ENCODE peak calls at places on chromosomes 13 and 19, in nine cellular contexts. A is CD4-positive, CD25-positive, alpha-beta regulatory T cell; Q is adrenal gland; M is thyroid gland; C is GM23338; H is PC-3; O is A549; X is tibial nerve; T is GM23248. N is an unnamed sample. For H3K4me1, the result is how much of the 10 kb centered on the place peaks cover.

GRCh38 chr13:73060251-73061160 is 1.7 kb downstream of the KLF5 start:
- DNase-seq in A (no peak), Q (no peak), M (peak), C (no peak), H (peak), O (no peak), X (no peak), T (peak), N (no peak)

GRCh38 chr13:73585236-73585635 is 526.4 kb downstream of the KLF5 start:
- DNase-seq in A (no peak), Q (no peak), M (no peak), C (no peak), H (no peak), O (no peak), X (no peak), T (no peak), N (no peak)

GRCh38 chr19:23698711-23699520 is 11.9 kb upstream of the ZNF675 start:
- DNase-seq in A (no peak), Q (no peak), M (peak), C (peak), H (peak), O (no peak), X (no peak), T (peak), N (no peak)

GRCh38 chr13:29677627-29678026 is 82.1 kb upstream of the SLC7A1 start:
- DNase-seq in A (no peak), Q (no peak), M (no peak), C (no peak), H (no peak), O (no peak), X (no peak), T (no peak), N (no peak)

GRCh38 chr13:111323549-111323948 is 3.1 kb downstream of the TEX29 start:
- DNase-seq in A (no peak), Q (no peak), M (no peak), C (no peak), H (no peak), O (no peak), X (no peak), T (no peak), N (no peak)

GRCh38 chr19:51326216-51327065 is 15.0 kb downstream of the IGLON5 start:
- DNase-seq in A (no peak), Q (no peak), M (no peak), C (no peak), H (no peak), O (no peak), X (no peak), T (no peak), N (no peak)

GRCh38 chr13:38477676-38478075 is 128.0 kb downstream of the UFM1 start:
- DNase-seq in A (no peak), Q (no peak), M (no peak), C (no peak), H (no peak), O (no peak), X (no peak), T (no peak), N (no peak)

GRCh38 chr13:45364876-45365557 is 24.0 kb upstream of the TPT1 start:
- DNase-seq in A (no peak), Q (no peak), M (no peak), C (no peak), H (no peak), O (no peak), X (no peak), T (no peak), N (no peak)

GRCh38 chr13:75489502-75490263 is 7.7 kb upstream of the TBC1D4 start:
- DNase-seq in A (no peak), Q (peak), M (peak), C (no peak), H (peak), O (no peak), X (no peak), T (peak), N (no peak)

GRCh38 chr19:32224371-32225244 is 120.8 kb upstream of the ZNF507 start:
- DNase-seq in A (peak), Q (peak), M (peak), C (peak), H (peak), O (peak), X (peak), T (peak), N (peak)

GRCh38 chr13:72808917-72809500 is 27.1 kb downstream of the PIBF1 start:
- DNase-seq in A (peak), Q (no peak), M (no peak), C (peak), H (peak), O (no peak), X (no peak), T (peak), N (no peak)

DNA sequence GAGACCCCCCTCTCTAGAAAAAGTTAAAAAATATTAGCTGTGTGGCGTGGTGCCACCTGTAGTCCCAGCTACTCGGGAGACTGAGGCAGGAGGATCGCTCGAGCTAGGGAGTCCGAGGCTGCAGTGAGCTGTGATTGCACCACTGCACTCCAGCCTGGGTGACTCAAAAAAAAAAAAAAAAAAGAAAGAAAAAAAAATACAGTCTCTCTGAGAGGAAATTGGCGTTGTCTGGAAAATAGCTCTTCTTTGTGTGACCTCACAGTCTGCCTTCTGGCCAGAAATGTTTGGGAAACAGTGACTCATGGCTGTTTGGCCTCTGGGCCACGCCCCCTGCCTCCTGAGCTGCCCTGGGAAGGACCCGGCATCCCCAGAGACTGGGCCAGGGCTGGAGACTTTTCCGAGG is 10.7 kb downstream of the MARCHF2 start:
- DNase-seq in A (no peak), Q (peak), M (peak), C (peak), H (peak), O (peak), X (peak), T (peak), N (no peak)
- H3K27ac ChIP-seq in A (no peak), Q (peak), M (peak), C (no peak), H (peak), O (peak), X (peak), T (peak), N (no peak)

GRCh38 chr13:109884462-109884861 is 98.1 kb upstream of the IRS2 start:
- DNase-seq in A (no peak), Q (no peak), M (no peak), C (no peak), H (no peak), O (no peak), X (no peak), T (no peak), N (no peak)

GRCh38 chr13:109883181-109884180 is 97.1 kb upstream of the IRS2 start:
- DNase-seq in A (no peak), Q (no peak), M (no peak), C (no peak), H (no peak), O (no peak), X (no peak), T (no peak), N (no peak)

GRCh38 chr13:109881961-109882558 is 95.7 kb upstream of the IRS2 start:
- DNase-seq in A (no peak), Q (no peak), M (no peak), C (no peak), H (no peak), O (no peak), X (no peak), T (no peak), N (no peak)

GRCh38 chr13:109881347-109881725 is 95.0 kb upstream of the IRS2 start:
- DNase-seq in A (no peak), Q (no peak), M (no peak), C (no peak), H (no peak), O (no peak), X (no peak), T (no peak), N (no peak)

DNA sequence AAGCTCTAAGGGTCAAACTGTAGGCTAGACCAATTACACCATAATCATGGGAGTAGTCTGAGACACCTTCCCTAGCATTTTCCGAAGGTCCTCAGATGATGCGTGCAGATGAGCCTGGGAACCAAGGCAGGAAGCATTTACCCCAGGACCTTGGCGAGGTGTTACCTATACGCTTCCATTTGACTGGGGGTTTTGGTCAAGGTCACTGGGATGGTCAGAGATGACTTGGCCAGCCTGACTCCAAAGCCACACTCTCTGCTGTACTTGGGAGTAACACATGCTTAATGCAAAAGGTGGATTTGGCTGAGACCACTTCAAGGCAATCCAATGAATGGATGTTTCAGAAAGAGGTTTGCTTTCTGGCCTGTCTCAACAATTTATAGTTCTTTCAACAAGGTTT is 98.9 kb upstream of the IRS2 start:
- DNase-seq in A (no peak), Q (no peak), M (no peak), C (no peak), H (no peak), O (no peak), X (no peak), T (no peak), N (no peak)
- H3K4me3 ChIP-seq in A (no peak), Q (no peak), M (no peak), C (no peak), H (no peak), O (no peak), X (no peak), T (no peak), N (no peak)

GRCh38 chr19:1845642-1846041 is 2.6 kb downstream of the REXO1 start:
- DNase-seq in A (no peak), Q (no peak), M (no peak), C (no peak), H (no peak), O (no peak), X (no peak), T (no peak), N (no peak)

GRCh38 chr19:1847684-1848398 is 442 bp downstream of the REXO1 start:
- DNase-seq in A (peak), Q (peak), M (peak), C (peak), H (peak), O (no peak), X (no peak), T (peak), N (no peak)

GRCh38 chr19:1848399-1849131 is at the start of gene REXO1:
- DNase-seq in A (peak), Q (peak), M (peak), C (peak), H (peak), O (peak), X (peak), T (peak), N (peak)

GRCh38 chr19:1846517-1847205 is 1.6 kb downstream of the REXO1 start:
- DNase-seq in A (no peak), Q (no peak), M (no peak), C (no peak), H (no peak), O (no peak), X (no peak), T (no peak), N (no peak)

GRCh38 chr19:1847348-1847683 is 967 bp downstream of the REXO1 start:
- DNase-seq in A (no peak), Q (no peak), M (no peak), C (no peak), H (no peak), O (no peak), X (no peak), T (no peak), N (no peak)
- H3K4me1 ChIP-seq in A (half or more), Q (under half), M (under half), C (under half), H (under half), O (under half), X (under half), T (under half), N (half or more)

GRCh38 chr13:90919153-90919552 is 428.3 kb upstream of the MIR17HG start:
- DNase-seq in A (no peak), Q (no peak), M (no peak), C (no peak), H (no peak), O (no peak), X (no peak), T (no peak), N (no peak)

GRCh38 chr13:90918551-90918950 is 428.9 kb upstream of the MIR17HG start:
- DNase-seq in A (no peak), Q (no peak), M (no peak), C (no peak), H (peak), O (no peak), X (no peak), T (peak), N (no peak)
- H3K27ac ChIP-seq in A (no peak), Q (no peak), M (no peak), C (no peak), H (no peak), O (peak), X (no peak), T (no peak), N (no peak)

DNA sequence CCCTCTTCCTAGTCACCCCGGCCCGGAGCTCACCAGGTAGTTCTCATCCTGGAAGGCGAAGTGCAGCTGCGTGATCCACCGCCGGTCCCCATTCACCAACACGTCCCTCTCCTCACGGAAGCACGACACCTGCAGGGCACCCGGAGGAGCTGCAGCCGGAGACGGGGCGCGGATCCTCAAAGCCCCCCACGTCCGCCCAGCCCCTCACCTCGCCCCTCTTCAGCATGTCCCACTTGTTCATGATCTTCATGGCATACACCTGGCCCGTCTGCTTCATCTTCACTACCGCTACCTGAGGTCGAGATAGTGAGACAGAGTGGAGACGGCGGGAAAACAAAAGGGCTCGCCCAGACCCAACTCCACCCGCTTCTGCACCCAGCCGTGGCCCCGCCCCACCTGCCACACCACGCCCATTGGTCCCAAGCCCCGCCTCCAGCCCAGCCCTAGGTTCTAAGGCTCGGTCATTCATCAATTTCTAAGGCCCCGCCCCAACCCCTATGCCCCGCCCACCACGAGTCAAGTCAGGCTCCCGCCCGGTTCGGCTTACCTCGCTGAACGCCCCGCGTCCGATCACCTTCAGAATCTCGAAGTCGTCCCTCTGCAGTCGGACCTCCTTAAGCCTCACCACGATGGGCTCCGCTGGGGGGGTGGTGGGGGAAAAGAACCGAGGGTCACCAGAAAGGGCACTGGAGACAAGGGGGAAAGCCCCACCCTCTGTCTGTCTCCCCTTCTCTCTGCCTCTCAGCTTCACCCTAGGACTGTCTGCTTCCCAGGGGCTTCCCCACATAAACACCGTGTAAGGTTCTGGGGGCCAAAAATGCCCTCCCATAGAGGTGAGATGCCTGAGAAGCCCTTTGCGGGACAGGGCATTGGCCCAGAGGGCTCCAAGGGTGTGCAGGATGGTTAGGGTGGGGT is 2.8 kb downstream of the DMPK start:
- DNase-seq in A (peak), Q (peak), M (peak), C (peak), H (peak), O (peak), X (peak), T (peak), N (peak)
- H3K4me3 ChIP-seq in A (peak), Q (no peak), M (no peak), C (peak), H (peak), O (peak), X (peak), T (no peak), N (peak)

GRCh38 chr19:41882568-41883462 is at the start of gene ARHGEF1:
- DNase-seq in A (peak), Q (no peak), M (peak), C (peak), H (peak), O (peak), X (no peak), T (peak), N (peak)

GRCh38 chr19:41879080-41879479 is 2.0 kb downstream of the CD79A start:
- DNase-seq in A (no peak), Q (no peak), M (no peak), C (no peak), H (no peak), O (no peak), X (no peak), T (no peak), N (no peak)

GRCh38 chr19:41879670-41880328 is 2.7 kb downstream of the CD79A start:
- DNase-seq in A (no peak), Q (no peak), M (no peak), C (no peak), H (no peak), O (no peak), X (no peak), T (no peak), N (no peak)

GRCh38 chr19:41877916-41878905 is 1.1 kb downstream of the CD79A start:
- DNase-seq in A (no peak), Q (no peak), M (no peak), C (no peak), H (no peak), O (no peak), X (no peak), T (no peak), N (no peak)

DNA sequence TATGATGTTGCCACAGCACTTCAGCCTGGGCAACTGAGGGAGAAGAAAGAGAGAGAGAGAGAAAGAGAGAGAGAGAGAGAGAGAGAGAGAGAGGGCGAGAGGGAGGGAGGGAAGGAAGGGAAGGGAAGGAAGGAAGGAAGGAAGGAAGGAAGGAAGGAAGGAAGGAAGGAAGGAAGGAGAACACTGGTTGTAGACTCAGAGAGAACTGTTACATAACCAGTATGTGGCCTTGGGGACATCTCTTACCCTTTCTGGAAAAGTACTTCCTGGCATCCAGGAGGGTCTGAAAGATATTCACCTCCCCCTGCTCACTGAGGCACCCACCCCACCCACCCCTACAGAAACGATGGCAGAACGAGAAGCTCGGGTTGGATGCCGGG is 2.7 kb upstream of the ARHGEF1 start:
- DNase-seq in A (no peak), Q (no peak), M (no peak), C (no peak), H (no peak), O (no peak), X (no peak), T (no peak), N (no peak)
- H3K4me1 ChIP-seq in A (half or more), Q (under half), M (under half), C (under half), H (under half), O (under half), X (under half), T (under half), N (half or more)

GRCh38 chr13:99071666-99072065 is 93.8 kb upstream of the DOCK9 start:
- DNase-seq in A (no peak), Q (no peak), M (no peak), C (no peak), H (no peak), O (no peak), X (no peak), T (no peak), N (no peak)
- H3K27ac ChIP-seq in A (no peak), Q (no peak), M (no peak), C (no peak), H (no peak), O (no peak), X (no peak), T (no peak), N (no peak)

DNA sequence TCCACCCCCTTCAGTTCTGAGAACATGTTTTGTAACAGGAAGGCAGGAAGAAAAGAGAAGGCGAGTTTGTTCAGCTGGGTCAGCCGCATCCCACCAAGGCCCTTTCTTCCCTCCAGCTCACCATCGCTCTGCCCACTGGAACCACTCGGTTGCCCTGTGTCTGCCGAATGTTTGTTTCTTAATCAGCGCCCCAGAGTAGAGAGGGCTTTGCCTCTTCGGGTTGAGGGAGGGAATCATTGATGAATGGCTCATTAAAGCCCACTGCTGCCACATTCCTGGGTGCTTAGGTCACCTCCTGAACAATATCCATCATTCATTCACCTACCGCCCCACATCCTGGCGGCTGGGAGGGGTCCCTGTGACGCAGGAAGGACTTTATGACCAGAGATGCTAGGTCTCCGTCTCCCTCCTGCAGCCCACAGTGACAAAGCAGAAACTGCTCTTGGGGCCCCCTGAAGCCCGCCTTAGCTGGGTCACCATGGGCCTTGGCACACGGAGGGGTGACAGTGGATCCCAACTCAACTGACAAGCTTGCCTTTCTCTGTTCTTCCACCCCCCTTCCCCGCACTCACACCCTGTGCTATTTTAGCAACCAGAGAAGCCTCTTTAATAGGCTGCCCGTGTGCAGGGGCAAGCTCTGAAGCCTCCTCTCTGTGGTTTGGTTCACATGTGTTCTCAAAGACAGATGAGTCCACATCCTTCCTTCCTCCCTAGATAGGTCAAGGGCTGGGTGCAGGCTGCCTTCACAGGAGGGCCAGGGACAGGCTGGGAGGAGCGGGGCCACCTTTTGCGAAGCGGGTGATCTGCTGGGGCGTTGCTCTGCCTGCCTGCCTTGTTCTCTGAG is 46.2 kb downstream of the ACTN4 start:
- DNase-seq in A (peak), Q (no peak), M (peak), C (peak), H (peak), O (peak), X (no peak), T (peak), N (peak)
- H3K4me3 ChIP-seq in A (peak), Q (no peak), M (no peak), C (peak), H (peak), O (peak), X (no peak), T (peak), N (peak)